ENCODE peak calls at places on chromosomes 3 and 15, in eight cellular contexts. V is NCI-H2029, N is type B pancreatic cell, G is NCI-H460, E is right cardiac atrium, O is fibroblast of pulmonary artery, Y is pulmonary artery endothelial cell, F is progenitor cell of endocrine pancreas. T is an unnamed sample.

GRCh38 chr3:131972091-131972490 is 62.7 kb downstream of the CPNE4 start:
- DNase-seq in V (no peak), N (no peak), G (no peak), E (no peak), O (no peak), Y (no peak), F (no peak), T (peak)

GRCh38 chr15:88152672-88153071 is 103.9 kb downstream of the NTRK3 start:
- DNase-seq in V (no peak), N (no peak), G (no peak), E (no peak), O (no peak), Y (no peak), F (no peak), T (no peak)

GRCh38 chr3:161770532-161771386 is 274.2 kb downstream of the OTOL1 start:
- DNase-seq in V (no peak), N (no peak), G (no peak), E (no peak), O (peak), Y (no peak), F (no peak), T (no peak)

GRCh38 chr3:104353951-104354350 is 1012.8 kb upstream of the ALCAM start:
- DNase-seq in V (no peak), N (no peak), G (no peak), E (no peak), O (no peak), Y (no peak), F (no peak), T (no peak)

GRCh38 chr3:107217161-107217560 is 160.1 kb upstream of the CCDC54 start:
- DNase-seq in V (no peak), N (no peak), G (no peak), E (no peak), O (peak), Y (no peak), F (no peak), T (peak)

GRCh38 chr15:92901053-92901761 is 1.1 kb downstream of the CHD2 start:
- DNase-seq in V (no peak), N (no peak), G (no peak), E (no peak), O (no peak), Y (no peak), F (no peak), T (peak)

GRCh38 chr3:71689305-71689704 is 35.9 kb downstream of the EIF4E3 start:
- DNase-seq in V (no peak), N (no peak), G (no peak), E (no peak), O (no peak), Y (no peak), F (no peak), T (peak)

GRCh38 chr15:80820092-80820491 is 40.9 kb downstream of the CEMIP start:
- DNase-seq in V (no peak), N (no peak), G (no peak), E (no peak), O (no peak), Y (no peak), F (no peak), T (peak)

GRCh38 chr15:88166330-88166993 is 90.1 kb downstream of the NTRK3 start:
- DNase-seq in V (no peak), N (no peak), G (no peak), E (no peak), O (peak), Y (no peak), F (peak), T (peak)

GRCh38 chr3:51887620-51888019 is 12.2 kb upstream of the IQCF5 start:
- DNase-seq in V (no peak), N (no peak), G (no peak), E (no peak), O (no peak), Y (no peak), F (no peak), T (no peak)

GRCh38 chr15:76905855-76906254 is 715 bp upstream of the SCAPER start:
- DNase-seq in V (no peak), N (no peak), G (no peak), E (no peak), O (no peak), Y (no peak), F (no peak), T (peak)

GRCh38 chr3:132225664-132226063 is 91.5 kb upstream of the ACP3 start:
- DNase-seq in V (no peak), N (no peak), G (no peak), E (no peak), O (no peak), Y (no peak), F (no peak), T (peak)

GRCh38 chr3:33194303-33194702 is 24.3 kb downstream of the SUSD5 start:
- DNase-seq in V (no peak), N (no peak), G (no peak), E (no peak), O (no peak), Y (no peak), F (no peak), T (no peak)

GRCh38 chr3:126293370-126294082 is 63.7 kb downstream of the KLF15 start:
- DNase-seq in V (no peak), N (no peak), G (no peak), E (peak), O (peak), Y (no peak), F (no peak), T (peak)

GRCh38 chr15:88897456-88898194 is 2.3 kb upstream of the HAPLN3 start:
- DNase-seq in V (peak), N (peak), G (peak), E (peak), O (peak), Y (peak), F (peak), T (peak)

GRCh38 chr15:75565062-75565970 is 13.8 kb downstream of the PTPN9 start:
- DNase-seq in V (no peak), N (no peak), G (no peak), E (no peak), O (peak), Y (no peak), F (no peak), T (peak)

GRCh38 chr15:72724028-72724427 is 38.0 kb downstream of the BBS4 start:
- DNase-seq in V (no peak), N (no peak), G (no peak), E (no peak), O (no peak), Y (no peak), F (no peak), T (peak)

T was measured in GM23248.